ENCODE peak calls at places on chromosomes 5 and 9, in four cellular contexts. P, H, G and K are unnamed samples.

GRCh38 chr9:130323051-130323757 is 57.6 kb downstream of the HMCN2 start:
- DNase-seq in H (no peak), G (no peak), P (no peak), K (no peak)

GRCh38 chr9:114484854-114485443 is 20.3 kb downstream of the WHRN start:
- DNase-seq in G (peak; percentile 22), P (peak; percentile 47), H (no peak), K (peak; percentile 63)

GRCh38 chr5:109247943-109248342 is 161.8 kb downstream of the PJA2 start:
- DNase-seq in H (no peak), G (no peak), P (no peak), K (no peak)

GRCh38 chr9:3936520-3937235 is 363.2 kb downstream of the GLIS3 start:
- DNase-seq in G (peak; percentile 29), P (peak; percentile 37), H (no peak), K (no peak)

GRCh38 chr5:175689147-175689991 is 31.5 kb downstream of the HRH2 start:
- DNase-seq in G (no peak), H (no peak), P (peak; percentile 70), K (peak; percentile 3)

GRCh38 chr5:94505327-94506080 is 112.9 kb downstream of the KIAA0825 start:
- DNase-seq in G (no peak), P (no peak), H (no peak), K (no peak)

GRCh38 chr5:170788626-170789304 is 5.2 kb downstream of the GABRP start:
- DNase-seq in H (no peak), G (no peak), P (no peak), K (no peak)

GRCh38 chr5:64285188-64286130 is 119.8 kb downstream of the RNF180 start:
- DNase-seq in P (no peak), G (no peak), H (no peak), K (no peak)

GRCh38 chr5:59149271-59149670 is 566.4 kb downstream of the RAB3C start:
- DNase-seq in P (no peak), H (no peak), G (no peak), K (no peak)

GRCh38 chr5:150313921-150314716 is 11.4 kb upstream of the ARSI start:
- DNase-seq in G (no peak), P (no peak), H (no peak), K (no peak)

GRCh38 chr9:119026120-119026519 is 343.1 kb downstream of the BRINP1 start:
- DNase-seq in P (no peak), H (no peak), G (no peak), K (no peak)

GRCh38 chr5:1641041-1641440 is 117.3 kb upstream of the LPCAT1 start:
- DNase-seq in P (no peak), H (no peak), G (no peak), K (no peak)

GRCh38 chr9:96204853-96205252 is 97.1 kb downstream of the HSD17B3 start:
- DNase-seq in P (no peak), H (no peak), G (no peak), K (no peak)

GRCh38 chr5:174355995-174356394 is 310.5 kb downstream of the NSG2 start:
- DNase-seq in G (no peak), H (no peak), P (no peak), K (no peak)

GRCh38 chr9:18472915-18473314 is 1.0 kb upstream of the ADAMTSL1 start:
- DNase-seq in G (no peak), P (peak; percentile 62), H (no peak), K (no peak)

GRCh38 chr9:137590469-137591383 is at the start of gene ZMYND19:
- DNase-seq in P (peak; percentile 92), H (peak; percentile 92), G (peak; percentile 86), K (peak; percentile 56)

GRCh38 chr9:5698810-5699556 is 70.1 kb downstream of the RIC1 start:
- DNase-seq in G (peak; percentile 41), P (peak; percentile 10), H (no peak), K (no peak)

GRCh38 chr9:23581936-23582335 is 244.1 kb downstream of the ELAVL2 start:
- DNase-seq in H (no peak), G (no peak), P (no peak), K (no peak)

GRCh38 chr9:117746263-117746662 is 42.1 kb downstream of the TLR4 start:
- DNase-seq in H (no peak), G (no peak), P (no peak), K (no peak)

GRCh38 chr5:53730938-53731337 is 170.5 kb downstream of the NDUFS4 start:
- DNase-seq in H (no peak), G (peak; percentile 30), P (peak; percentile 40), K (no peak)

GRCh38 chr9:77601476-77602056 is 46.6 kb downstream of the GNA14 start:
- DNase-seq in G (no peak), P (no peak), H (no peak), K (no peak)

GRCh38 chr9:5510360-5510931 is at the start of gene PDCD1LG2:
- DNase-seq in P (peak; percentile 79), H (no peak), G (peak; percentile 82), K (peak; percentile 56)

GRCh38 chr5:148352696-148353095 is 17.3 kb downstream of the SPINK9 start:
- DNase-seq in P (no peak), G (no peak), H (no peak), K (no peak)

GRCh38 chr9:22976454-22976853 is 529.8 kb downstream of the DMRTA1 start:
- DNase-seq in H (no peak), G (peak; percentile 0), P (no peak), K (no peak)

GRCh38 chr5:173530547-173530946 is 85.9 kb downstream of the BOD1 start:
- DNase-seq in P (no peak), G (no peak), H (no peak), K (no peak)

GRCh38 chr5:134125195-134126015 is 10.9 kb downstream of the TCF7 start:
- DNase-seq in P (peak; percentile 57), H (no peak), G (peak; percentile 50), K (peak; percentile 57)

GRCh38 chr5:86665984-86666760 is 48.4 kb downstream of the COX7C start:
- DNase-seq in G (no peak), H (no peak), P (no peak), K (no peak)

GRCh38 chr5:172645271-172645670 is 4.2 kb downstream of the NEURL1B start:
- DNase-seq in G (no peak), H (no peak), P (no peak), K (no peak)

GRCh38 chr5:132044207-132044606 is 16.2 kb upstream of the IL3 start:
- DNase-seq in H (no peak), G (no peak), P (no peak), K (no peak)

GRCh38 chr5:109983135-109983534 is 293.4 kb downstream of the MAN2A1 start:
- DNase-seq in G (no peak), P (peak; percentile 8), H (no peak), K (no peak)

GRCh38 chr9:124617477-124618141 is 110.4 kb upstream of the NR5A1 start:
- DNase-seq in G (peak; percentile 84), H (peak; percentile 80), P (peak; percentile 86), K (peak; percentile 76)

GRCh38 chr5:127878174-127878750 is 175.1 kb downstream of the CCDC192 start:
- DNase-seq in P (peak; percentile 77), G (peak; percentile 80), H (peak; percentile 5), K (peak; percentile 53)

GRCh38 chr5:16937023-16937379 is 913 bp upstream of the MYO10 start:
- DNase-seq in H (no peak), G (no peak), P (no peak), K (no peak)

GRCh38 chr5:96703985-96704384 is 41.8 kb downstream of the CAST start:
- DNase-seq in G (no peak), P (no peak), H (no peak), K (no peak)

GRCh38 chr5:31449175-31449574 is 82.7 kb downstream of the DROSHA start:
- DNase-seq in G (peak; percentile 39), P (peak; percentile 38), H (no peak), K (peak; percentile 7)

GRCh38 chr9:899440-900184 is 58.1 kb downstream of the DMRT1 start:
- DNase-seq in G (no peak), H (peak; percentile 63), P (no peak), K (no peak)

GRCh38 chr9:121532881-121533280 is 33.2 kb upstream of the GGTA1 start:
- DNase-seq in H (no peak), G (no peak), P (no peak), K (no peak)

GRCh38 chr5:174531782-174532191 is 192.6 kb upstream of the MSX2 start:
- DNase-seq in P (no peak), G (no peak), H (no peak), K (no peak)

GRCh38 chr9:111632695-111633388 is 1.7 kb downstream of the DNAJC25 start:
- DNase-seq in P (no peak), H (no peak), G (no peak), K (no peak)
- H3K4me3 ChIP-seq in P (peak overlapping the region; percentile 82), H (peak overlapping the region; percentile 74), G (peak overlapping the region; percentile 90), K (peak overlapping the region; percentile 94)

GRCh38 chr5:144352318-144352717 is 181.6 kb downstream of the KCTD16 start:
- DNase-seq in P (no peak), H (no peak), G (no peak), K (no peak)
- H3K4me3 ChIP-seq in P (no peak overlapping the region), H (no peak overlapping the region), G (no peak overlapping the region), K (no peak overlapping the region)

GRCh38 chr9:76574171-76574767 is 115.3 kb downstream of the GCNT1 start:
- DNase-seq in P (no peak), G (no peak), H (no peak), K (no peak)

GRCh38 chr9:76570820-76571219 is 111.8 kb downstream of the GCNT1 start:
- DNase-seq in G (no peak), H (no peak), P (no peak), K (no peak)

GRCh38 chr9:76576344-76576743 is 117.4 kb downstream of the GCNT1 start:
- DNase-seq in G (peak; percentile 76), P (peak; percentile 90), H (no peak), K (peak; percentile 86)

GRCh38 chr9:76571288-76572204 is 112.6 kb downstream of the GCNT1 start:
- DNase-seq in P (peak; percentile 54), G (peak; percentile 33), H (no peak), K (no peak)

GRCh38 chr9:76572205-76572550 is 113.2 kb downstream of the GCNT1 start:
- DNase-seq in G (no peak), H (no peak), P (no peak), K (no peak)
- H3K4me3 ChIP-seq in G (peak overlapping the region; percentile 47), H (no peak overlapping the region), P (peak overlapping the region; percentile 12), K (peak overlapping the region; percentile 48)

DNA sequence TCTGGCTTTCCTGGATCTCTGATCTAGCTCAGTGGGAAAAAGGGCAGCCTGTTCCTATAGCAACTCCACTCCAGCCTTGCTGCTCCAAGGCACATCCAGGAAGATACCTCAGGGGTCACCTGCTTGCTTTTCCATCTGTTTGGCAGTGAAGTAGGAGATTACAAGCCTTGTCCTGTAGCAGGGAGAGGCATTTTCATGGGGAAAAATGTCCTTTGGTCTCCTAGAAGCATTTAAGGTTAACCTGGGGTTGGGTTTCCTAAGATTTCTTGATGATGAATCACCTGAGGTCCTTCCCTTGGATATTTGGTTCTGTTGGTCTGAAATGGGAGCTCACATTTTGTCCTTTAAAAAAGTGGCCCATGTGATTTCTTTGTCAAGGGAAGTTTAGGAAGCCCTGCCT is 1.5 kb upstream of the TMEM174 start:
- DNase-seq in G (no peak), P (no peak), H (no peak), K (no peak)
- H3K4me3 ChIP-seq in G (no peak overlapping the region), P (no peak overlapping the region), H (no peak overlapping the region), K (no peak overlapping the region)

GRCh38 chr9:68704498-68704803 is 589 bp upstream of the PIP5K1B start:
- DNase-seq in P (no peak), G (no peak), H (no peak), K (no peak)
- H3K4me3 ChIP-seq in P (peak overlapping the region; percentile 97), G (no peak overlapping the region), H (peak overlapping the region; percentile 58), K (no peak overlapping the region)

GRCh38 chr9:134456740-134457315 is 130.6 kb downstream of the RXRA start:
- DNase-seq in G (no peak), H (no peak), P (no peak), K (no peak)
- H3K4me3 ChIP-seq in G (no peak overlapping the region), H (no peak overlapping the region), P (no peak overlapping the region), K (no peak overlapping the region)